ENCODE peak calls at places on chromosome 2, in eight cellular contexts. Z, W, D, O, Y, L, V and P are unnamed samples.

GRCh38 chr2:234802071-234802844 is 149.6 kb upstream of the SH3BP4 start:
- DNase-seq in Z (no peak), W (no peak), D (no peak), O (no peak), Y (no peak), L (no peak), V (no peak), P (no peak)

GRCh38 chr2:46534589-46534988 is 55.2 kb downstream of the TMEM247 start:
- DNase-seq in Z (no peak), W (no peak), D (no peak), O (peak; percentile 41), Y (no peak), L (no peak), V (peak; percentile 46), P (peak; percentile 21)

GRCh38 chr2:230408244-230408842 is 7.7 kb upstream of the SP100 start:
- DNase-seq in Z (no peak), W (no peak), D (no peak), O (no peak), Y (peak; percentile 88), L (peak; percentile 96), V (no peak), P (no peak)

GRCh38 chr2:29215073-29215472 is 99.9 kb downstream of the CLIP4 start:
- DNase-seq in Z (no peak), W (no peak), D (no peak), O (no peak), Y (no peak), L (no peak), V (no peak), P (no peak)

GRCh38 chr2:208101716-208102631 is 22.4 kb downstream of the CRYGD start:
- DNase-seq in Z (peak; percentile 43), W (no peak), D (no peak), O (no peak), Y (peak; percentile 20), L (peak; percentile 91), V (no peak), P (no peak)

GRCh38 chr2:219274392-219274921 is 4.7 kb upstream of the DNAJB2 start:
- DNase-seq in Z (peak; percentile 60), W (peak; percentile 82), D (peak; percentile 39), O (no peak), Y (peak; percentile 87), L (peak; percentile 91), V (no peak), P (no peak)

GRCh38 chr2:102660070-102660469 is 40.7 kb downstream of the SLC9A2 start:
- DNase-seq in Z (no peak), W (peak; percentile 37), D (no peak), O (no peak), Y (no peak), L (no peak), V (no peak), P (no peak)

GRCh38 chr2:42864222-42864621 is 71.8 kb upstream of the HAAO start:
- DNase-seq in Z (no peak), W (no peak), D (no peak), O (no peak), Y (no peak), L (no peak), V (no peak), P (no peak)

GRCh38 chr2:138028538-138028937 is 64.3 kb downstream of the HNMT start:
- DNase-seq in Z (no peak), W (no peak), D (no peak), O (no peak), Y (no peak), L (no peak), V (peak; percentile 48), P (peak; percentile 2)

GRCh38 chr2:129895526-129896082 is 83.9 kb upstream of the RAB6C start:
- DNase-seq in Z (no peak), W (no peak), D (no peak), O (no peak), Y (no peak), L (no peak), V (no peak), P (no peak)
- TF ChIP-seq CTCF in Z (no peak), W (no peak), D (no peak), O (no peak), Y (no peak), L (no peak), V (no peak), P (no peak)

GRCh38 chr2:179596018-179596417 is 265.4 kb downstream of the ZNF385B start:
- DNase-seq in Z (no peak), W (peak; percentile 46), D (no peak), O (no peak), Y (peak; percentile 77), L (no peak), V (no peak), P (no peak)
- TF ChIP-seq CTCF in Z (no peak), W (no peak), D (no peak), O (no peak), Y (no peak), L (no peak), V (no peak), P (no peak)

DNA sequence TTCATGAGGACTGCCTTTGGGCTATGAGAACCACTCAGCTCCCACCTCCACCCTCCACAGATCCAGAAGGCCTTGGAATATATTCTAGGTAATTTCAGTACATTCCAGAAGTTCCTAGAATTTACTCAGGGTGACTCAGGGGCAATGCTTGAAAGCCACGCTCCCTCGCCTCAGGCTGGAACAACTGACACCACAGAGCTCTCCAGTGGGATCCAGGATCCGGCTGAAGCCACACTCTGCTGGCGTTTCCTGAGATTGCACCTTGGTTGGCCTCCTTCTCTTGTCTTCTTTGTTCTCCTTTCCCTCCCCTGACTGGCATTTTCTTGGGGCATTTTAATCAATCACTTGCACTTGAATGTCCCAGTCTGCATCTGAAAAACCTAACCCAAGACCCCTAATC is 92.6 kb upstream of the KCNE4 start:
- DNase-seq in Z (no peak), W (peak; percentile 96), D (no peak), O (no peak), Y (peak; percentile 93), L (peak; percentile 65), V (no peak), P (no peak)
- TF ChIP-seq CTCF in Z (peak; percentile 19), W (peak; percentile 79), D (no peak), O (no peak), Y (peak; percentile 78), L (peak; percentile 66), V (no peak), P (no peak)

GRCh38 chr2:37414470-37414949 is 70.1 kb downstream of the QPCT start:
- DNase-seq in Z (peak; percentile 64), W (peak; percentile 5), D (no peak), O (peak; percentile 70), Y (peak; percentile 70), L (peak; percentile 85), V (peak; percentile 79), P (no peak)

GRCh38 chr2:37417321-37417720 is 72.9 kb downstream of the QPCT start:
- DNase-seq in Z (no peak), W (no peak), D (no peak), O (no peak), Y (peak; percentile 33), L (peak; percentile 78), V (no peak), P (no peak)

GRCh38 chr2:37412201-37412600 is 67.8 kb downstream of the QPCT start:
- DNase-seq in Z (no peak), W (no peak), D (no peak), O (no peak), Y (no peak), L (no peak), V (peak; percentile 34), P (peak; percentile 14)

GRCh38 chr2:37418956-37419355 is 74.5 kb downstream of the QPCT start:
- DNase-seq in Z (no peak), W (no peak), D (no peak), O (no peak), Y (peak; percentile 51), L (no peak), V (no peak), P (no peak)

GRCh38 chr2:37415128-37415817 is 70.8 kb downstream of the QPCT start:
- DNase-seq in Z (no peak), W (peak; percentile 29), D (no peak), O (no peak), Y (peak; percentile 28), L (peak; percentile 15), V (peak; percentile 28), P (no peak)
- TF ChIP-seq CTCF in Z (no peak), W (no peak), D (no peak), O (no peak), Y (peak; percentile 58), L (peak; percentile 43), V (no peak), P (no peak)

GRCh38 chr2:155209696-155210449 is 511.4 kb downstream of the KCNJ3 start:
- DNase-seq in Z (no peak), W (no peak), D (no peak), O (no peak), Y (no peak), L (no peak), V (no peak), P (no peak)
- TF ChIP-seq CTCF in Z (no peak), W (no peak), D (no peak), O (no peak), Y (no peak), L (no peak), V (no peak), P (peak; percentile 47)

DNA sequence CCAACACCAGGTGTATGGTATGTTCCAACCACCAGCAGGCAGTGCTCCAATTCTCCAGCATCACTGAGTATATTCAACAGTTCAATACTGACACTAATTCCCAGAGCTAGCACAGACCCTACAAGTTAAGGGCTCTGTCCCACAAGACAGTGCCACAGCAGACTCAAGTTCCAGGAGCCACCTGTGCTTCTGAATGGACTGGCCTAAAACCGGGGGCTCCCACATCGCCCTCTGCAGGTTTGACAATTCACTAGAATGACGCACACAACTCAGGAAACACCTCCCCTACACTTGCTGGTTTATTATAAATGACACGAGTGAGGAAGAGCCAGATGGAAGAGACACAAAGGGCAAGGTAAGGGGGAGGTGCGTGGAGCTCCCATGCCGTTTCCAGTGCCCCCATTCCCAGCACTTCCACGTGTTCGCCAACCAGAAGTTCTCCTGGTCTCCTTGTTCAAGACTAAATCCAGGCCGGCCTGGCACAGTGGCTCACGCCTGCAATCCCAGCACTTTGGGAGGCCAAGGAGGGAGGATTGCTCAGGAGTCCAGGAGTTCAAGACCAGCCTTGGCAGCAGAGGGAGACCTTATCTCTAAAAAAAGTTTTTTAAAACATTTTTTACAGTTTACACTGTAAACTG is 12.2 kb upstream of the ATP6V1B1 start:
- DNase-seq in Z (no peak), W (no peak), D (no peak), O (no peak), Y (no peak), L (no peak), V (peak; percentile 31), P (peak; percentile 57)
- TF ChIP-seq CTCF in Z (peak; percentile 67), W (peak; percentile 31), D (no peak), O (no peak), Y (peak; percentile 58), L (peak; percentile 25), V (peak; percentile 14), P (peak; percentile 53)

GRCh38 chr2:1546901-1547300 is 133.6 kb downstream of the TPO start:
- DNase-seq in Z (no peak), W (no peak), D (no peak), O (no peak), Y (no peak), L (no peak), V (no peak), P (no peak)
- TF ChIP-seq CTCF in Z (peak; percentile 34), W (no peak), D (no peak), O (no peak), Y (peak; percentile 51), L (no peak), V (no peak), P (peak; percentile 20)